ENCODE peak calls at places on chromosomes 13 and 19, in seven cellular contexts. I is right lobe of liver, G is GM23338, F is cardiac muscle cell, N is NT2/D1, L is heart left ventricle, Y is H1. B is an unnamed sample.

GRCh38 chr13:49669735-49670309 is 21.5 kb downstream of the EBPL start:
- DNase-seq in L (peak; percentile 53), G (peak; percentile 80), Y (no peak), F (peak; percentile 60), N (peak; percentile 50), I (no peak), B (peak; percentile 6)

GRCh38 chr13:57408312-57408711 is 223.2 kb upstream of the PCDH17 start:
- DNase-seq in Y (no peak), L (no peak), N (no peak), I (no peak), F (no peak), G (no peak), B (no peak)

GRCh38 chr19:16620584-16620983 is 7.4 kb downstream of the MED26 start:
- DNase-seq in F (no peak), I (no peak), L (no peak), Y (no peak), N (no peak), G (no peak), B (no peak)

GRCh38 chr19:46391296-46392251 is 21.8 kb downstream of the CCDC8 start:
- DNase-seq in G (no peak), Y (no peak), F (no peak), N (no peak), I (peak; percentile 45), L (no peak), B (no peak)

GRCh38 chr13:32914686-32915085 is 101.5 kb upstream of the KL start:
- DNase-seq in Y (no peak), F (no peak), G (no peak), L (no peak), I (no peak), N (no peak), B (no peak)

GRCh38 chr13:20525144-20525600 is 485 bp downstream of the CRYL1 start:
- DNase-seq in F (peak; percentile 29), Y (no peak), L (peak; percentile 33), G (peak; percentile 66), I (peak; percentile 65), N (no peak), B (peak; percentile 54)

GRCh38 chr19:50803633-50804419 is 13.6 kb downstream of the ACP4 start:
- DNase-seq in F (peak; percentile 60), Y (no peak), N (no peak), L (no peak), I (no peak), G (peak; percentile 65), B (peak; percentile 42)

GRCh38 chr13:97914537-97914936 is 38.9 kb upstream of the IPO5 start:
- DNase-seq in L (no peak), G (no peak), N (no peak), I (no peak), F (no peak), Y (no peak), B (no peak)

GRCh38 chr19:35959040-35959967 is 23.1 kb downstream of the LRFN3 start:
- DNase-seq in Y (no peak), G (peak; percentile 57), I (peak; percentile 63), L (peak; percentile 39), N (no peak), F (no peak), B (peak; percentile 86)

GRCh38 chr13:106496072-106496997 is 39.1 kb downstream of the EFNB2 start:
- DNase-seq in I (no peak), F (peak; percentile 38), Y (no peak), N (no peak), L (no peak), G (no peak), B (no peak)

GRCh38 chr13:106480511-106480910 is 55.0 kb downstream of the EFNB2 start:
- DNase-seq in F (no peak), L (no peak), G (no peak), Y (no peak), N (no peak), I (no peak), B (no peak)

GRCh38 chr19:4376991-4377781 is 23.2 kb downstream of the SH3GL1 start:
- DNase-seq in Y (no peak), G (no peak), I (no peak), L (no peak), F (no peak), N (no peak), B (no peak)

GRCh38 chr13:114059946-114060860 is 72.2 kb downstream of the RASA3 start:
- DNase-seq in N (no peak), I (no peak), G (no peak), Y (no peak), F (no peak), L (peak; percentile 52), B (no peak)

GRCh38 chr19:7545295-7545694 is 9.8 kb downstream of the PNPLA6 start:
- DNase-seq in L (no peak), Y (no peak), F (no peak), G (no peak), N (no peak), I (no peak), B (no peak)

GRCh38 chr19:33201473-33201872 is 7.3 kb downstream of the LRP3 start:
- DNase-seq in F (no peak), G (no peak), L (no peak), I (no peak), N (no peak), Y (no peak), B (no peak)

GRCh38 chr13:33204130-33204927 is 81.2 kb downstream of the STARD13 start:
- DNase-seq in Y (no peak), I (no peak), G (no peak), N (no peak), F (no peak), L (peak; percentile 83), B (no peak)

GRCh38 chr13:23656637-23657036 is 86.4 kb downstream of the TNFRSF19 start:
- DNase-seq in I (no peak), G (no peak), N (no peak), Y (no peak), F (no peak), L (peak; percentile 52), B (no peak)

GRCh38 chr13:97834255-97834654 is 119.2 kb upstream of the IPO5 start:
- DNase-seq in I (no peak), G (no peak), N (no peak), L (no peak), F (no peak), Y (no peak), B (no peak)

GRCh38 chr19:38031423-38031770 is 124.4 kb downstream of the SIPA1L3 start:
- DNase-seq in F (no peak), L (no peak), I (no peak), G (no peak), Y (no peak), N (no peak), B (no peak)

GRCh38 chr19:7197760-7198696 is 96.2 kb downstream of the INSR start:
- DNase-seq in Y (peak; percentile 59), G (peak; percentile 94), L (peak; percentile 94), F (peak; percentile 97), I (peak; percentile 95), N (peak; percentile 83), B (peak; percentile 95)

GRCh38 chr13:42333613-42334328 is 61.8 kb downstream of the AKAP11 start:
- DNase-seq in Y (no peak), N (no peak), G (peak; percentile 80), F (peak; percentile 49), L (no peak), I (no peak), B (no peak)

GRCh38 chr13:80100636-80101035 is 240.3 kb downstream of the SPRY2 start:
- DNase-seq in L (no peak), N (no peak), Y (no peak), I (no peak), F (no peak), G (no peak), B (no peak)

GRCh38 chr13:38223093-38223492 is 126.6 kb upstream of the UFM1 start:
- DNase-seq in Y (peak; percentile 17), L (no peak), N (peak; percentile 32), I (no peak), G (peak; percentile 72), F (peak; percentile 67), B (no peak)

GRCh38 chr13:89584058-89584457 is 1763.4 kb upstream of the MIR17HG start:
- DNase-seq in L (no peak), N (no peak), I (no peak), F (no peak), Y (no peak), G (peak; percentile 18), B (no peak)

GRCh38 chr13:70034280-70034679 is 73.3 kb upstream of the ATXN8OS start:
- DNase-seq in Y (no peak), F (no peak), N (no peak), G (no peak), I (no peak), L (no peak), B (no peak)

DNA sequence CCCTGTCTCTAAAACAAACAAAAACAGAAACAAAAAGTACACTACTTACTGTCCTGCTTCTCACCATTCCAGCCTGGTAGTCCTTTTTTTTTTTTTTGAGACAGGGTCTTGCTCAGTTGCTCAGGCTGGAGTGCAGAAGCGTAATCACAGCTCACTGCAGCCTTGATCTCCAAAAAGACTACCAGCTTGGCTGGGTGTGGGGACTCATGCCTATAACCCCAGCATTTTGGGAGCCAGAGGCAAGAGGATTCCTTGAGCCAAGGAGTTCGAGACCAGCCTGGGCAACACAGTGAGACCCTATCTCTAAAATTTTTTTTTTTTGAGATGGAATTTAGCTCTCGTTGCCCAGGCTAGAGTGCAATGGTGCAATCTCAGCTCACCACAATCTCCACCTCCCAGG is 5.1 kb upstream of the GDF15 start:
- DNase-seq in G (no peak), Y (no peak), I (no peak), L (no peak), N (no peak), F (no peak), B (no peak)
- H3K4me1 ChIP-seq in G (peaks cover 8% of the 10 kb centered on the region), Y (peaks cover 2% of the 10 kb centered on the region), I (no peaks in the 10 kb centered on the region), L (peaks cover 5% of the 10 kb centered on the region), N (peaks cover 9% of the 10 kb centered on the region), F (no peaks in the 10 kb centered on the region), B (no peaks in the 10 kb centered on the region)

DNA sequence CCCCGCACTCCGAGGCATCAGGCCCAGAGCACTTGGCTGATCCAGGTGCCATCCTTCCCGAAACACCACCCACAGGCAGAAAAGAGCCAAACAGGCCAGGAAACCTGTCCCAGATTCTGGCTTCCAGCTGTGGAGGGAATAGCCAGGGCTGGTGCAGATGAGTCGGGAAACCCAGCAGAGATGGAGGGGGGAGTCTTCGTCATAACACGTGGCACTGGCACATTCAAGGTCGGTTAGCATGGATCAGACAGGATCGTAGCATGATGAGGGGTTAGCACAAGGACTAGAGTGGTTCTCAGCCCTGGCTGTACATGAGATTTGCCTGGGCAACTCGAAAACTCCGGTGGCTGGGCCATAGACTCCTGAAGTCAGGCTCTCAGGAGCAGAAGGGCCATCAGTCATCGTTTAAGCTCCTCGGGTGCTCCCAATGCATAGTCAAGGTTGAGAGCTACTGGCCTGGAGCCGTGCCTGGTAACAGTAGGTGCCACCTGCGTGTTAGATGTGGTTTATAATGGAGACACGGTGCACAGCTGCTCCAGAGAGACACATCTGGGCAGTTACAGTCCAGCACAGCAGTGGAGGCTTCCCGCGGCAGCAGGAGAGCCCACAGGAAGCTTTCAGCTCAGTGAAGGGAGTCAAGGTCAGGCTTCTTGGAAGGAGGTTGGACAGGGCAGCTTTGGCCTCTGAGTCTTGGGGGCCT is 6.3 kb downstream of the CYTH2 start:
- DNase-seq in G (no peak), L (no peak), F (no peak), N (no peak), I (no peak), Y (no peak), B (no peak)
- H3K4me3 ChIP-seq in G (no peak overlapping the region), L (no peak overlapping the region), F (no peak overlapping the region), N (no peak overlapping the region), I (no peak overlapping the region), Y (no peak overlapping the region), B (no peak overlapping the region)

GRCh38 chr13:48477191-48477855 is 55.6 kb downstream of the RCBTB2 start:
- DNase-seq in N (no peak), Y (no peak), L (no peak), F (no peak), I (no peak), G (no peak), B (no peak)
- H3K36me3 ChIP-seq in N (no peaks in the 10 kb centered on the region), Y (no peaks in the 10 kb centered on the region), L (peaks cover 65% of the 10 kb centered on the region), F (peaks cover 13% of the 10 kb centered on the region), I (peaks cover 9% of the 10 kb centered on the region), G (no peaks in the 10 kb centered on the region), B (peaks cover 22% of the 10 kb centered on the region)

GRCh38 chr19:13833330-13834265 is 38.4 kb downstream of the ZSWIM4 start:
- DNase-seq in Y (no peak), L (peak; percentile 97), N (peak; percentile 82), F (peak; percentile 96), G (peak; percentile 96), I (peak; percentile 95), B (peak; percentile 92)
- H3K4me1 ChIP-seq in Y (peaks cover 5% of the 10 kb centered on the region), L (peaks cover 54% of the 10 kb centered on the region), N (peaks cover 13% of the 10 kb centered on the region), F (no peaks in the 10 kb centered on the region), G (peaks cover 14% of the 10 kb centered on the region), I (no peaks in the 10 kb centered on the region), B (peaks cover 49% of the 10 kb centered on the region)